ENCODE peak calls at places on chromosomes 1 and 21, in ten cellular contexts. One of them, this sample, is unnamed.

GRCh38 chr1:209756608-209757445 is 974 bp downstream of the TRAF3IP3 start:
- DNase-seq in AG09309: no peak
- DNase-seq in colonic mucosa: no peak
- DNase-seq in foreskin keratinocyte: no peak
- DNase-seq in breast epithelium: no peak
- DNase-seq in WTC11: no peak
- DNase-seq in ovary: no peak
- DNase-seq in tibial artery: no peak
- DNase-seq in fibroblast of the aortic adventitia: no peak
- DNase-seq in MCF 10A: no peak
- DNase-seq in this sample: no peak

GRCh38 chr1:161039546-161039945 is 782 bp upstream of the TSTD1 start:
- DNase-seq in AG09309: no peak
- DNase-seq in colonic mucosa: no peak
- DNase-seq in foreskin keratinocyte: no peak
- DNase-seq in breast epithelium: no peak
- DNase-seq in WTC11: no peak
- DNase-seq in ovary: no peak
- DNase-seq in tibial artery: no peak
- DNase-seq in fibroblast of the aortic adventitia: no peak
- DNase-seq in MCF 10A: no peak
- DNase-seq in this sample: no peak

GRCh38 chr1:152089014-152089674 is at the start of gene TCHHL1:
- DNase-seq in AG09309: no peak
- DNase-seq in colonic mucosa: no peak
- DNase-seq in foreskin keratinocyte: peak
- DNase-seq in breast epithelium: no peak
- DNase-seq in WTC11: no peak
- DNase-seq in ovary: no peak
- DNase-seq in tibial artery: no peak
- DNase-seq in fibroblast of the aortic adventitia: no peak
- DNase-seq in MCF 10A: no peak
- DNase-seq in this sample: no peak

GRCh38 chr1:119160851-119161250 is 20.4 kb upstream of the WARS2 start:
- DNase-seq in AG09309: peak
- DNase-seq in colonic mucosa: no peak
- DNase-seq in foreskin keratinocyte: no peak
- DNase-seq in breast epithelium: no peak
- DNase-seq in WTC11: no peak
- DNase-seq in ovary: no peak
- DNase-seq in tibial artery: no peak
- DNase-seq in fibroblast of the aortic adventitia: peak
- DNase-seq in MCF 10A: no peak
- DNase-seq in this sample: no peak

GRCh38 chr1:43976045-43976444 is 1.3 kb downstream of the ATP6V0B start:
- DNase-seq in AG09309: no peak
- DNase-seq in colonic mucosa: no peak
- DNase-seq in foreskin keratinocyte: no peak
- DNase-seq in breast epithelium: no peak
- DNase-seq in WTC11: no peak
- DNase-seq in ovary: no peak
- DNase-seq in tibial artery: no peak
- DNase-seq in fibroblast of the aortic adventitia: no peak
- DNase-seq in MCF 10A: no peak
- DNase-seq in this sample: no peak

GRCh38 chr1:32989160-32989894 is 24.7 kb upstream of the RNF19B start:
- DNase-seq in AG09309: peak
- DNase-seq in colonic mucosa: peak
- DNase-seq in foreskin keratinocyte: peak
- DNase-seq in breast epithelium: peak
- DNase-seq in WTC11: no peak
- DNase-seq in ovary: peak
- DNase-seq in tibial artery: peak
- DNase-seq in fibroblast of the aortic adventitia: peak
- DNase-seq in MCF 10A: peak
- DNase-seq in this sample: no peak

GRCh38 chr21:46559291-46559983 is 45.4 kb downstream of the S100B start:
- DNase-seq in AG09309: no peak
- DNase-seq in colonic mucosa: no peak
- DNase-seq in foreskin keratinocyte: no peak
- DNase-seq in breast epithelium: no peak
- DNase-seq in WTC11: no peak
- DNase-seq in ovary: no peak
- DNase-seq in tibial artery: no peak
- DNase-seq in fibroblast of the aortic adventitia: no peak
- DNase-seq in MCF 10A: no peak
- DNase-seq in this sample: no peak

GRCh38 chr1:202286622-202287097 is 55.1 kb downstream of the UBE2T start:
- DNase-seq in AG09309: no peak
- DNase-seq in colonic mucosa: no peak
- DNase-seq in foreskin keratinocyte: no peak
- DNase-seq in breast epithelium: no peak
- DNase-seq in WTC11: no peak
- DNase-seq in ovary: peak
- DNase-seq in tibial artery: peak
- DNase-seq in fibroblast of the aortic adventitia: peak
- DNase-seq in MCF 10A: no peak
- DNase-seq in this sample: no peak

GRCh38 chr1:157505481-157506272 is 46.6 kb downstream of the FCRL5 start:
- DNase-seq in AG09309: peak
- DNase-seq in colonic mucosa: peak
- DNase-seq in foreskin keratinocyte: peak
- DNase-seq in breast epithelium: no peak
- DNase-seq in WTC11: peak
- DNase-seq in ovary: no peak
- DNase-seq in tibial artery: no peak
- DNase-seq in fibroblast of the aortic adventitia: peak
- DNase-seq in MCF 10A: peak
- DNase-seq in this sample: peak

GRCh38 chr1:179015396-179015795 is 10.3 kb upstream of the FAM20B start:
- DNase-seq in AG09309: no peak
- DNase-seq in colonic mucosa: no peak
- DNase-seq in foreskin keratinocyte: no peak
- DNase-seq in breast epithelium: no peak
- DNase-seq in WTC11: no peak
- DNase-seq in ovary: no peak
- DNase-seq in tibial artery: no peak
- DNase-seq in fibroblast of the aortic adventitia: no peak
- DNase-seq in MCF 10A: no peak
- DNase-seq in this sample: no peak

GRCh38 chr1:165257969-165258459 is 98.5 kb downstream of the LMX1A start:
- DNase-seq in AG09309: peak
- DNase-seq in colonic mucosa: peak
- DNase-seq in foreskin keratinocyte: peak
- DNase-seq in breast epithelium: peak
- DNase-seq in WTC11: peak
- DNase-seq in ovary: peak
- DNase-seq in tibial artery: peak
- DNase-seq in fibroblast of the aortic adventitia: peak
- DNase-seq in MCF 10A: peak
- DNase-seq in this sample: peak

GRCh38 chr1:2821970-2822620 is 20.6 kb upstream of the TTC34 start:
- DNase-seq in AG09309: no peak
- DNase-seq in colonic mucosa: peak
- DNase-seq in foreskin keratinocyte: no peak
- DNase-seq in breast epithelium: no peak
- DNase-seq in WTC11: peak
- DNase-seq in ovary: no peak
- DNase-seq in tibial artery: peak
- DNase-seq in fibroblast of the aortic adventitia: no peak
- DNase-seq in MCF 10A: no peak
- DNase-seq in this sample: no peak

DNA sequence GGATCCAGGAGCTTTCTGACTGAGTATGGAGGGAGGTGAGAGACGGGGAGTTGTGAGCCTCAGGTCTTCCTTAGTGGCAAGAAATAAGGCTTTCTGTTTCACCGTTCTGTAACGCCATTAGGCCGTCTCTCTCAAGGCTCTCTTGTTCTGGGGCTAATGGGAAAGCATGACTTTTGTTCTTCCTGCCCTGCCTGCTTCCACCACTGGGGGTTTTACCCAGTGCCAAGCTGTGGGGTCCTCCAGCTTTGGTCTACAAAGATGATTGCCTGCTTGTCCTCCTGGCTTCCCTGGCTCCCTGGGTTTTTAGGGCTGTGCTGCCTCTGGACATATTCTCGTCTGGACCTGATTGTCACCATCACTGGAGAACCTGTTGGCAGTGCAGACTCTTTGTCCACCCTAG is 74.8 kb upstream of the TINAGL1 start:
- DNase-seq in AG09309: no peak
- DNase-seq in colonic mucosa: no peak
- DNase-seq in foreskin keratinocyte: no peak
- DNase-seq in breast epithelium: no peak
- DNase-seq in WTC11: no peak
- DNase-seq in ovary: no peak
- DNase-seq in tibial artery: no peak
- DNase-seq in fibroblast of the aortic adventitia: no peak
- DNase-seq in MCF 10A: no peak
- DNase-seq in this sample: no peak
- TF ChIP-seq CTCF in AG09309: peak
- TF ChIP-seq CTCF in colonic mucosa: no peak
- TF ChIP-seq CTCF in foreskin keratinocyte: no peak
- TF ChIP-seq CTCF in breast epithelium: no peak
- TF ChIP-seq CTCF in WTC11: no peak
- TF ChIP-seq CTCF in ovary: no peak
- TF ChIP-seq CTCF in tibial artery: no peak
- TF ChIP-seq CTCF in fibroblast of the aortic adventitia: peak
- TF ChIP-seq CTCF in MCF 10A: no peak
- TF ChIP-seq CTCF in this sample: peak

GRCh38 chr1:31335007-31335406 is 37.9 kb downstream of the FABP3 start:
- DNase-seq in AG09309: peak
- DNase-seq in colonic mucosa: no peak
- DNase-seq in foreskin keratinocyte: peak
- DNase-seq in breast epithelium: no peak
- DNase-seq in WTC11: no peak
- DNase-seq in ovary: no peak
- DNase-seq in tibial artery: no peak
- DNase-seq in fibroblast of the aortic adventitia: peak
- DNase-seq in MCF 10A: peak
- DNase-seq in this sample: no peak
- TF ChIP-seq CTCF in AG09309: peak
- TF ChIP-seq CTCF in colonic mucosa: peak
- TF ChIP-seq CTCF in foreskin keratinocyte: peak
- TF ChIP-seq CTCF in breast epithelium: peak
- TF ChIP-seq CTCF in WTC11: no peak
- TF ChIP-seq CTCF in ovary: peak
- TF ChIP-seq CTCF in tibial artery: peak
- TF ChIP-seq CTCF in fibroblast of the aortic adventitia: peak
- TF ChIP-seq CTCF in MCF 10A: peak
- TF ChIP-seq CTCF in this sample: peak

DNA sequence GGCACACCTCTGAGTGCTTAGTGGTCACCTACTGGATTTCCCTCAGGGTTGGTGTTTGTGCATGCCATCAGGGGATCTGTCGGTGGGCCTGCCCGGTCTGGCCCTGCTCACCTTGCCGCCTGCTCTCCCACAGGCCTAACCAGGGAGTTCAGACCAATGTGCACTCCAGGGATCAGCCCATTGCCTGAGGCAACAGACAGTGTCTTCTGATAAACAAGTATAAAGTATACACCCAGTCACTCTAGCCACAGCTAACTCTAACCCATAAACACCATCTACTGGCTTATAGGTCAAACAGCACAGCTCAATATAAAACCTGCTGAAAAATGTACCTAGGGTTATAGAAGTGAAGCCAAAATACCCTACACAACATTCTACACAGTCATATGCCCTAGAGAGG is 1300.0 kb downstream of the PLA2G4A start:
- DNase-seq in AG09309: no peak
- DNase-seq in colonic mucosa: no peak
- DNase-seq in foreskin keratinocyte: peak
- DNase-seq in breast epithelium: no peak
- DNase-seq in WTC11: no peak
- DNase-seq in ovary: no peak
- DNase-seq in tibial artery: no peak
- DNase-seq in fibroblast of the aortic adventitia: no peak
- DNase-seq in MCF 10A: peak
- DNase-seq in this sample: peak
- TF ChIP-seq CTCF in AG09309: no peak
- TF ChIP-seq CTCF in colonic mucosa: no peak
- TF ChIP-seq CTCF in foreskin keratinocyte: no peak
- TF ChIP-seq CTCF in breast epithelium: no peak
- TF ChIP-seq CTCF in WTC11: no peak
- TF ChIP-seq CTCF in ovary: no peak
- TF ChIP-seq CTCF in tibial artery: no peak
- TF ChIP-seq CTCF in fibroblast of the aortic adventitia: no peak
- TF ChIP-seq CTCF in MCF 10A: no peak
- TF ChIP-seq CTCF in this sample: peak

GRCh38 chr1:57423135-57424131 is at the start of gene DAB1:
- DNase-seq in AG09309: no peak
- DNase-seq in colonic mucosa: no peak
- DNase-seq in foreskin keratinocyte: peak
- DNase-seq in breast epithelium: no peak
- DNase-seq in WTC11: peak
- DNase-seq in ovary: no peak
- DNase-seq in tibial artery: no peak
- DNase-seq in fibroblast of the aortic adventitia: peak
- DNase-seq in MCF 10A: no peak
- DNase-seq in this sample: peak

GRCh38 chr1:57422271-57423134 is 1.4 kb downstream of the DAB1 start:
- DNase-seq in AG09309: no peak
- DNase-seq in colonic mucosa: no peak
- DNase-seq in foreskin keratinocyte: peak
- DNase-seq in breast epithelium: no peak
- DNase-seq in WTC11: peak
- DNase-seq in ovary: peak
- DNase-seq in tibial artery: no peak
- DNase-seq in fibroblast of the aortic adventitia: peak
- DNase-seq in MCF 10A: no peak
- DNase-seq in this sample: peak

GRCh38 chr1:57421366-57421765 is 2.5 kb downstream of the DAB1 start:
- DNase-seq in AG09309: no peak
- DNase-seq in colonic mucosa: no peak
- DNase-seq in foreskin keratinocyte: no peak
- DNase-seq in breast epithelium: no peak
- DNase-seq in WTC11: no peak
- DNase-seq in ovary: no peak
- DNase-seq in tibial artery: no peak
- DNase-seq in fibroblast of the aortic adventitia: peak
- DNase-seq in MCF 10A: no peak
- DNase-seq in this sample: no peak

DNA sequence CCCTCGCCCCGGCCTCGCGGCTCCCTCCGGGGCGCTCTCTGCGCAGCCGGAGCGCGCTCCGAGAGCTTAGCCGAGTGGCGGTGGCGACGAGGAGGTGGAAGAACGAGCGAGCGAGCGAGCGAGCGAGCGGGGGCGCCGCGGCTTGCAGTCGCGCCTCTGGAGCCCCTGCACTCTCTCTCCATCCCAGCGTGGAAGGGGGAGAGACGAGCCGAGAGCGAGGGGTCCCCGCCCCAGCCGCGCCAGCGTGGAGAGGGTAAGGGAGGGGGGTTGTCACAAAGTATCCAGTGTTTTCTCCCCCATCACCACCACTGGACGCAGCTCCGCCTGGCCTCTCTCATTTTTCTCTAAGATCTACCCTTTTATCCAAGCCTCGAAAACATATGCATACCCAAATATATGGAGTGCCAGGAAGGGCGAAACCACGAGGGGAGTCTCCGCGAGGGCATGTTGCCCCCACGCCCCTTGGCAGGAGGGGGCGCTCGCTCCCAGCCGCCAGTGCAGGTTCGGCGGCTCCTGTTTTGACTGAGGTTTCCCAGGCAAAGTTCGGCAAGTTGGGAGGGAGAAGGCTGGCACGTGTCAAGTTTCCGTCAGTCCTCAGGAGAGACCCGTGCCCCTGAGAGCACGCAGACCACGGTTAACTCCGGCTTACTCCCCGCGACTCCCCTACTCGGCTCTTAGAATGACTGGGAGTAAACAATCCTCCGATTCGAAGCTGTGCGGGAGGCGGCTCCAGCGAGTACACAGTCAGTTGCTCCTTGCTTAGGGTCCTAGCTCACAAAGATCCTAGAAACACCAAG is 569 bp upstream of the DAB1 start:
- DNase-seq in AG09309: no peak
- DNase-seq in colonic mucosa: no peak
- DNase-seq in foreskin keratinocyte: peak
- DNase-seq in breast epithelium: no peak
- DNase-seq in WTC11: peak
- DNase-seq in ovary: no peak
- DNase-seq in tibial artery: no peak
- DNase-seq in fibroblast of the aortic adventitia: peak
- DNase-seq in MCF 10A: no peak
- DNase-seq in this sample: peak
- TF ChIP-seq CTCF in AG09309: peak
- TF ChIP-seq CTCF in colonic mucosa: no peak
- TF ChIP-seq CTCF in foreskin keratinocyte: peak
- TF ChIP-seq CTCF in breast epithelium: no peak
- TF ChIP-seq CTCF in WTC11: peak
- TF ChIP-seq CTCF in ovary: no peak
- TF ChIP-seq CTCF in tibial artery: peak
- TF ChIP-seq CTCF in fibroblast of the aortic adventitia: peak
- TF ChIP-seq CTCF in MCF 10A: no peak
- TF ChIP-seq CTCF in this sample: peak

This sample was measured in H9.